ENCODE peak calls at places on chromosomes 2 and 18, in eight cellular contexts. One of them, this sample, is unnamed.

GRCh38 chr2:72263781-72264060 is 116.1 kb upstream of the CYP26B1 start:
- DNase-seq in neural progenitor cell: no peak
- DNase-seq in myocyte: no peak
- DNase-seq in anterior cingulate cortex: no peak
- DNase-seq in NCI-H187: no peak
- DNase-seq in KG1: no peak
- DNase-seq in GM20000: no peak
- DNase-seq in T-helper 2 cell: no peak
- DNase-seq in this sample: no peak

GRCh38 chr18:36217348-36217747 is 30.1 kb downstream of the MOCOS start:
- DNase-seq in neural progenitor cell: no peak
- DNase-seq in myocyte: peak; percentile 27
- DNase-seq in anterior cingulate cortex: no peak
- DNase-seq in NCI-H187: no peak
- DNase-seq in KG1: no peak
- DNase-seq in GM20000: no peak
- DNase-seq in T-helper 2 cell: no peak
- DNase-seq in this sample: no peak

GRCh38 chr18:76621184-76621583 is 126.1 kb upstream of the ZNF516 start:
- DNase-seq in neural progenitor cell: peak; percentile 28
- DNase-seq in myocyte: no peak
- DNase-seq in anterior cingulate cortex: no peak
- DNase-seq in NCI-H187: no peak
- DNase-seq in KG1: no peak
- DNase-seq in GM20000: no peak
- DNase-seq in T-helper 2 cell: no peak
- DNase-seq in this sample: no peak

GRCh38 chr2:17083902-17084301 is 418.3 kb upstream of the CYRIA start:
- DNase-seq in neural progenitor cell: no peak
- DNase-seq in myocyte: peak; percentile 28
- DNase-seq in anterior cingulate cortex: no peak
- DNase-seq in NCI-H187: no peak
- DNase-seq in KG1: no peak
- DNase-seq in GM20000: no peak
- DNase-seq in T-helper 2 cell: no peak
- DNase-seq in this sample: no peak

GRCh38 chr2:52724585-52724984 is 1043.0 kb upstream of the CHAC2 start:
- DNase-seq in neural progenitor cell: no peak
- DNase-seq in myocyte: no peak
- DNase-seq in anterior cingulate cortex: no peak
- DNase-seq in NCI-H187: no peak
- DNase-seq in KG1: no peak
- DNase-seq in GM20000: no peak
- DNase-seq in T-helper 2 cell: no peak
- DNase-seq in this sample: no peak

GRCh38 chr2:11872247-11872947 is 126.0 kb downstream of the LPIN1 start:
- DNase-seq in neural progenitor cell: no peak
- DNase-seq in myocyte: no peak
- DNase-seq in anterior cingulate cortex: no peak
- DNase-seq in NCI-H187: no peak
- DNase-seq in KG1: no peak
- DNase-seq in GM20000: no peak
- DNase-seq in T-helper 2 cell: no peak
- DNase-seq in this sample: no peak

GRCh38 chr2:127657232-127657595 is 11.3 kb downstream of the GPR17 start:
- DNase-seq in neural progenitor cell: no peak
- DNase-seq in myocyte: no peak
- DNase-seq in anterior cingulate cortex: no peak
- DNase-seq in NCI-H187: no peak
- DNase-seq in KG1: no peak
- DNase-seq in GM20000: no peak
- DNase-seq in T-helper 2 cell: no peak
- DNase-seq in this sample: no peak

GRCh38 chr2:28457237-28457636 is 38.6 kb upstream of the PLB1 start:
- DNase-seq in neural progenitor cell: peak; percentile 26
- DNase-seq in myocyte: no peak
- DNase-seq in anterior cingulate cortex: no peak
- DNase-seq in NCI-H187: no peak
- DNase-seq in KG1: no peak
- DNase-seq in GM20000: no peak
- DNase-seq in T-helper 2 cell: no peak
- DNase-seq in this sample: no peak

GRCh38 chr18:62389761-62390481 is 64.8 kb downstream of the TNFRSF11A start:
- DNase-seq in neural progenitor cell: no peak
- DNase-seq in myocyte: no peak
- DNase-seq in anterior cingulate cortex: no peak
- DNase-seq in NCI-H187: no peak
- DNase-seq in KG1: no peak
- DNase-seq in GM20000: no peak
- DNase-seq in T-helper 2 cell: no peak
- DNase-seq in this sample: no peak

GRCh38 chr2:96114903-96115581 is 1.3 kb downstream of the ADRA2B start:
- DNase-seq in neural progenitor cell: no peak
- DNase-seq in myocyte: no peak
- DNase-seq in anterior cingulate cortex: no peak
- DNase-seq in NCI-H187: no peak
- DNase-seq in KG1: no peak
- DNase-seq in GM20000: no peak
- DNase-seq in T-helper 2 cell: no peak
- DNase-seq in this sample: no peak

GRCh38 chr2:48419884-48420511 is 110.0 kb upstream of the STON1 start:
- DNase-seq in neural progenitor cell: no peak
- DNase-seq in myocyte: no peak
- DNase-seq in anterior cingulate cortex: no peak
- DNase-seq in NCI-H187: no peak
- DNase-seq in KG1: no peak
- DNase-seq in GM20000: no peak
- DNase-seq in T-helper 2 cell: no peak
- DNase-seq in this sample: no peak

GRCh38 chr18:5584751-5585417 is 41.1 kb upstream of the EPB41L3 start:
- DNase-seq in neural progenitor cell: no peak
- DNase-seq in myocyte: no peak
- DNase-seq in anterior cingulate cortex: no peak
- DNase-seq in NCI-H187: no peak
- DNase-seq in KG1: no peak
- DNase-seq in GM20000: no peak
- DNase-seq in T-helper 2 cell: no peak
- DNase-seq in this sample: no peak

GRCh38 chr2:46163031-46163430 is 134.2 kb upstream of the EPAS1 start:
- DNase-seq in neural progenitor cell: no peak
- DNase-seq in myocyte: no peak
- DNase-seq in anterior cingulate cortex: no peak
- DNase-seq in NCI-H187: no peak
- DNase-seq in KG1: no peak
- DNase-seq in GM20000: no peak
- DNase-seq in T-helper 2 cell: no peak
- DNase-seq in this sample: no peak

GRCh38 chr2:138823651-138824050 is 43.5 kb upstream of the NXPH2 start:
- DNase-seq in neural progenitor cell: no peak
- DNase-seq in myocyte: no peak
- DNase-seq in anterior cingulate cortex: no peak
- DNase-seq in NCI-H187: no peak
- DNase-seq in KG1: no peak
- DNase-seq in GM20000: no peak
- DNase-seq in T-helper 2 cell: no peak
- DNase-seq in this sample: no peak

GRCh38 chr2:183037281-183037659 is 987 bp downstream of the NCKAP1 start:
- DNase-seq in neural progenitor cell: no peak
- DNase-seq in myocyte: peak; percentile 51
- DNase-seq in anterior cingulate cortex: no peak
- DNase-seq in NCI-H187: no peak
- DNase-seq in KG1: no peak
- DNase-seq in GM20000: no peak
- DNase-seq in T-helper 2 cell: no peak
- DNase-seq in this sample: no peak

GRCh38 chr18:22606563-22607283 is 189.0 kb upstream of the CTAGE1 start:
- DNase-seq in neural progenitor cell: peak; percentile 33
- DNase-seq in myocyte: no peak
- DNase-seq in anterior cingulate cortex: no peak
- DNase-seq in NCI-H187: no peak
- DNase-seq in KG1: no peak
- DNase-seq in GM20000: no peak
- DNase-seq in T-helper 2 cell: no peak
- DNase-seq in this sample: no peak

GRCh38 chr2:200944467-200945394 is 18.7 kb downstream of the ORC2 start:
- DNase-seq in neural progenitor cell: no peak
- DNase-seq in myocyte: peak; percentile 50
- DNase-seq in anterior cingulate cortex: no peak
- DNase-seq in NCI-H187: no peak
- DNase-seq in KG1: no peak
- DNase-seq in GM20000: no peak
- DNase-seq in T-helper 2 cell: peak; percentile 44
- DNase-seq in this sample: no peak

GRCh38 chr18:36724591-36725001 is 104.2 kb downstream of the TPGS2 start:
- DNase-seq in neural progenitor cell: no peak
- DNase-seq in myocyte: no peak
- DNase-seq in anterior cingulate cortex: peak; percentile 12
- DNase-seq in NCI-H187: no peak
- DNase-seq in KG1: no peak
- DNase-seq in GM20000: no peak
- DNase-seq in T-helper 2 cell: no peak
- DNase-seq in this sample: no peak

GRCh38 chr2:8860239-8860638 is 22.8 kb upstream of the KIDINS220 start:
- DNase-seq in neural progenitor cell: no peak
- DNase-seq in myocyte: no peak
- DNase-seq in anterior cingulate cortex: no peak
- DNase-seq in NCI-H187: no peak
- DNase-seq in KG1: no peak
- DNase-seq in GM20000: no peak
- DNase-seq in T-helper 2 cell: no peak
- DNase-seq in this sample: no peak

GRCh38 chr2:215421859-215422461 is 13.9 kb downstream of the FN1 start:
- DNase-seq in neural progenitor cell: no peak
- DNase-seq in myocyte: no peak
- DNase-seq in anterior cingulate cortex: no peak
- DNase-seq in NCI-H187: no peak
- DNase-seq in KG1: no peak
- DNase-seq in GM20000: no peak
- DNase-seq in T-helper 2 cell: no peak
- DNase-seq in this sample: no peak

GRCh38 chr18:65215865-65216466 is 534.8 kb upstream of the CDH7 start:
- DNase-seq in neural progenitor cell: no peak
- DNase-seq in myocyte: no peak
- DNase-seq in anterior cingulate cortex: no peak
- DNase-seq in NCI-H187: no peak
- DNase-seq in KG1: no peak
- DNase-seq in GM20000: no peak
- DNase-seq in T-helper 2 cell: no peak
- DNase-seq in this sample: no peak

GRCh38 chr2:50395510-50396300 is 636.2 kb downstream of the NRXN1 start:
- DNase-seq in neural progenitor cell: no peak
- DNase-seq in myocyte: no peak
- DNase-seq in anterior cingulate cortex: no peak
- DNase-seq in NCI-H187: peak; percentile 20
- DNase-seq in KG1: no peak
- DNase-seq in GM20000: no peak
- DNase-seq in T-helper 2 cell: no peak
- DNase-seq in this sample: no peak

GRCh38 chr2:9275399-9275798 is 68.8 kb downstream of the ASAP2 start:
- DNase-seq in neural progenitor cell: no peak
- DNase-seq in myocyte: no peak
- DNase-seq in anterior cingulate cortex: no peak
- DNase-seq in NCI-H187: no peak
- DNase-seq in KG1: no peak
- DNase-seq in GM20000: no peak
- DNase-seq in T-helper 2 cell: no peak
- DNase-seq in this sample: no peak

GRCh38 chr2:233436691-233437438 is 82.6 kb downstream of the DGKD start:
- DNase-seq in neural progenitor cell: no peak
- DNase-seq in myocyte: no peak
- DNase-seq in anterior cingulate cortex: no peak
- DNase-seq in NCI-H187: no peak
- DNase-seq in KG1: no peak
- DNase-seq in GM20000: no peak
- DNase-seq in T-helper 2 cell: no peak
- DNase-seq in this sample: no peak

GRCh38 chr2:45821558-45822271 is 170.2 kb downstream of the PRKCE start:
- DNase-seq in neural progenitor cell: no peak
- DNase-seq in myocyte: peak; percentile 84
- DNase-seq in anterior cingulate cortex: no peak
- DNase-seq in NCI-H187: no peak
- DNase-seq in KG1: no peak
- DNase-seq in GM20000: no peak
- DNase-seq in T-helper 2 cell: no peak
- DNase-seq in this sample: no peak

GRCh38 chr2:219629976-219630695 is 2.7 kb downstream of the SLC4A3 start:
- DNase-seq in neural progenitor cell: no peak
- DNase-seq in myocyte: no peak
- DNase-seq in anterior cingulate cortex: no peak
- DNase-seq in NCI-H187: no peak
- DNase-seq in KG1: no peak
- DNase-seq in GM20000: no peak
- DNase-seq in T-helper 2 cell: no peak
- DNase-seq in this sample: no peak

GRCh38 chr2:46939596-46940359 is 24.2 kb upstream of the MCFD2 start:
- DNase-seq in neural progenitor cell: peak; percentile 22
- DNase-seq in myocyte: peak; percentile 10
- DNase-seq in anterior cingulate cortex: no peak
- DNase-seq in NCI-H187: no peak
- DNase-seq in KG1: no peak
- DNase-seq in GM20000: no peak
- DNase-seq in T-helper 2 cell: no peak
- DNase-seq in this sample: no peak

GRCh38 chr2:48112911-48113687 is 206.8 kb upstream of the FBXO11 start:
- DNase-seq in neural progenitor cell: no peak
- DNase-seq in myocyte: no peak
- DNase-seq in anterior cingulate cortex: no peak
- DNase-seq in NCI-H187: no peak
- DNase-seq in KG1: no peak
- DNase-seq in GM20000: no peak
- DNase-seq in T-helper 2 cell: no peak
- DNase-seq in this sample: no peak

GRCh38 chr18:6406075-6406909 is 8.4 kb downstream of the L3MBTL4 start:
- DNase-seq in neural progenitor cell: no peak
- DNase-seq in myocyte: no peak
- DNase-seq in anterior cingulate cortex: no peak
- DNase-seq in NCI-H187: no peak
- DNase-seq in KG1: no peak
- DNase-seq in GM20000: no peak
- DNase-seq in T-helper 2 cell: no peak
- DNase-seq in this sample: no peak

GRCh38 chr2:173990970-173991819 is 26.0 kb upstream of the SP3 start:
- DNase-seq in neural progenitor cell: no peak
- DNase-seq in myocyte: peak; percentile 87
- DNase-seq in anterior cingulate cortex: no peak
- DNase-seq in NCI-H187: no peak
- DNase-seq in KG1: no peak
- DNase-seq in GM20000: no peak
- DNase-seq in T-helper 2 cell: no peak
- DNase-seq in this sample: no peak

GRCh38 chr2:98448441-98449145 is 3.9 kb downstream of the INPP4A start:
- DNase-seq in neural progenitor cell: no peak
- DNase-seq in myocyte: no peak
- DNase-seq in anterior cingulate cortex: no peak
- DNase-seq in NCI-H187: no peak
- DNase-seq in KG1: no peak
- DNase-seq in GM20000: no peak
- DNase-seq in T-helper 2 cell: no peak
- DNase-seq in this sample: no peak

GRCh38 chr2:37189452-37190153 is 1.1 kb upstream of the SULT6B1 start:
- DNase-seq in neural progenitor cell: peak; percentile 51
- DNase-seq in myocyte: peak; percentile 46
- DNase-seq in anterior cingulate cortex: no peak
- DNase-seq in NCI-H187: no peak
- DNase-seq in KG1: no peak
- DNase-seq in GM20000: no peak
- DNase-seq in T-helper 2 cell: no peak
- DNase-seq in this sample: no peak

GRCh38 chr2:20674974-20675679 is 8.2 kb downstream of the GDF7 start:
- DNase-seq in neural progenitor cell: no peak
- DNase-seq in myocyte: peak; percentile 80
- DNase-seq in anterior cingulate cortex: no peak
- DNase-seq in NCI-H187: no peak
- DNase-seq in KG1: no peak
- DNase-seq in GM20000: no peak
- DNase-seq in T-helper 2 cell: no peak
- DNase-seq in this sample: no peak